ENCODE peak calls at places on chromosomes 13 and 19, in four cellular contexts. B, V, T and A are unnamed samples.

GRCh38 chr19:35543280-35544109 is 1.9 kb upstream of the TMEM147 start:
- DNase-seq in V (no peak), T (no peak), B (no peak), A (no peak)

GRCh38 chr19:49499030-49499670 is 2.9 kb downstream of the RPS11 start:
- DNase-seq in B (no peak), V (peak; percentile 18), T (peak; percentile 59), A (no peak)

GRCh38 chr13:107650081-107650701 is 565.1 kb downstream of the LIG4 start:
- DNase-seq in V (peak; percentile 12), B (peak; percentile 16), T (peak; percentile 38), A (peak; percentile 15)

GRCh38 chr19:29681422-29682235 is 16.4 kb downstream of the PLEKHF1 start:
- DNase-seq in B (no peak), V (no peak), T (no peak), A (no peak)

GRCh38 chr19:45153339-45154063 is 7.3 kb downstream of the NKPD1 start:
- DNase-seq in B (peak; percentile 42), V (peak; percentile 30), T (peak; percentile 59), A (no peak)

GRCh38 chr13:36819811-36820140 is 754 bp downstream of the RFXAP start:
- DNase-seq in B (no peak), T (peak; percentile 61), V (peak; percentile 11), A (no peak)

GRCh38 chr13:80737513-80737912 is 396.6 kb upstream of the SPRY2 start:
- DNase-seq in T (no peak), V (no peak), B (no peak), A (no peak)

GRCh38 chr13:100610399-100611347 is 22.1 kb upstream of the GGACT start:
- DNase-seq in V (no peak), B (no peak), T (no peak), A (no peak)

GRCh38 chr19:55602104-55603001 is 2.3 kb downstream of the ZNF524 start:
- DNase-seq in V (no peak), B (peak; percentile 31), T (no peak), A (no peak)